ENCODE peak calls at places on chromosomes 16 and 17, in ten cellular contexts. H is testis, K is fibroblast of lung, D is ascending aorta, V is AG10803, G is upper lobe of right lung, N is thoracic aorta, E is body of pancreas, Q is cardiac fibroblast, A is fibroblast of pulmonary artery. Y is an unnamed sample.

GRCh38 chr17:51673066-51673465 is 412.7 kb downstream of the UTP18 start:
- DNase-seq in E (no peak), A (no peak), V (no peak), K (no peak), N (no peak), Q (no peak), H (no peak), G (no peak), D (no peak), Y (no peak)

GRCh38 chr16:22232277-22233049 is 26.4 kb downstream of the EEF2K start:
- DNase-seq in H (no peak), A (peak), G (peak), Q (no peak), K (peak), E (peak), V (no peak), N (no peak), D (no peak), Y (no peak)

GRCh38 chr16:2388875-2389433 is 40.3 kb upstream of the CCNF start:
- DNase-seq in K (peak), N (no peak), G (no peak), H (no peak), Q (no peak), D (peak), E (peak), A (peak), V (peak), Y (no peak)

GRCh38 chr17:77894126-77894956 is 64.2 kb upstream of the TNRC6C start:
- DNase-seq in D (no peak), E (no peak), N (no peak), G (peak), H (no peak), Q (no peak), A (no peak), K (no peak), V (no peak), Y (no peak)

GRCh38 chr17:82745524-82745923 is 6.3 kb upstream of the TBCD start:
- DNase-seq in Q (no peak), A (no peak), K (no peak), E (no peak), V (no peak), N (no peak), D (no peak), H (no peak), G (no peak), Y (no peak)

GRCh38 chr17:62681939-62682381 is 54.5 kb downstream of the MRC2 start:
- DNase-seq in D (no peak), K (no peak), H (no peak), V (no peak), E (no peak), Q (no peak), N (no peak), G (no peak), A (no peak), Y (no peak)

GRCh38 chr17:46929413-46929812 is 6.5 kb downstream of the GOSR2 start:
- DNase-seq in G (no peak), N (no peak), V (peak), A (no peak), D (no peak), E (no peak), K (peak), H (no peak), Q (peak), Y (no peak)

GRCh38 chr16:56193951-56194726 is 2.9 kb downstream of the GNAO1 start:
- DNase-seq in E (peak), V (peak), N (peak), G (peak), D (peak), H (peak), K (peak), Q (peak), A (peak), Y (peak)

GRCh38 chr17:83203472-83204221 is 124.2 kb downstream of the METRNL start:
- DNase-seq in H (peak), V (peak), K (no peak), E (peak), Q (no peak), A (no peak), N (no peak), D (peak), G (peak), Y (no peak)

DNA sequence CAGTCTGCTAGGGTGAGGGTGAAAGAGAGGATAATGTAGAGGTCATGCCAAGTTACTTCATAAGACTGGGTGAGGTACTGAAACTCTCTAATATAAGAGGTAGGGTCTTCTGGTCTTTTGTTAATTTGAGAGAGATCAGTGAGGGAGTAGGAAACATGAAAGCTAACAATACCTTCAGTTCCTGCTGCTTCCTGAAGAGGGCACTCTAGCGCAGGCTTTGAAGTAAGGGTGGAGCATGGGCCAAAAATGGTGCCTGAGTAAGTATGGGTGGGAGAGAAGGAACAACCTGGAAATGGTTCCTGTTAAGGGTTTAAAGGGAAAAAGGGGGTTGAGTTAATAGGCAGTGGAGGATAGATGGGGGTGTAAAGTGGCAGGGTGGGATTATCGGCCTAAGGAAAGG is 2449.5 kb downstream of the TP53TG3F start:
- DNase-seq in H (peak), A (no peak), V (no peak), Q (no peak), G (no peak), N (no peak), E (no peak), D (no peak), K (no peak), Y (no peak)
- TF ChIP-seq CTCF in H (peak), A (no peak), V (no peak), Q (no peak), G (no peak), N (no peak), E (no peak), D (no peak), K (peak), Y (no peak)

DNA sequence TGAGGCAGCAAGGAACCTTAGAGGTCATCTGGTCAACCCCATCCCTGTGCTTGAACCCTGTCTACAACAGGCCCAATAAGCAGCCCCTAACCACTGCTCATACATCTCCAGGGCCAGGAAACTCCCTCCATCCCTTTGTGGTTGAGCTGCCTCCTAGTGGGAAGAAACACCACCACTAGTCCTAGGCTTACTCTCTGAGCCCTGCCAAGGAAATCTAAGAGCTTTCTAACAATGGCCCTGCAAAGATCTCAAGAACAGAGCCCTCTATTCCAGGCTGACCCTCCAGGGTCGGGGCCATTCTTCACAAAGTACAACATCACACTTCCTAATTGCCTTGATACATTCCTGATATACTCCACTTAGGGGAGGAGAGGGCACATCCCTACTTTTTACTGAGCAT is 5.8 kb downstream of the ACLY start:
- DNase-seq in N (no peak), G (no peak), D (no peak), E (no peak), K (no peak), A (no peak), H (no peak), Q (no peak), V (no peak), Y (no peak)
- TF ChIP-seq CTCF in N (no peak), G (no peak), D (no peak), E (no peak), K (peak), A (peak), H (no peak), Q (peak), V (no peak), Y (no peak)

GRCh38 chr17:49002331-49002730 is 5.1 kb downstream of the IGF2BP1 start:
- DNase-seq in H (no peak), A (no peak), G (no peak), N (no peak), Q (no peak), D (no peak), K (no peak), E (no peak), V (no peak), Y (no peak)
- TF ChIP-seq CTCF in H (no peak), A (no peak), G (no peak), N (no peak), Q (no peak), D (no peak), K (no peak), E (no peak), V (no peak), Y (no peak)

GRCh38 chr16:78007121-78007520 is 15.2 kb upstream of the CLEC3A start:
- DNase-seq in E (no peak), V (no peak), G (no peak), H (no peak), Q (no peak), N (no peak), A (no peak), D (no peak), K (no peak), Y (no peak)

GRCh38 chr16:78002915-78003538 is 19.3 kb upstream of the CLEC3A start:
- DNase-seq in N (peak), V (peak), K (peak), D (peak), E (peak), Q (peak), A (peak), H (peak), G (peak), Y (peak)

GRCh38 chr16:78004501-78004900 is 17.8 kb upstream of the CLEC3A start:
- DNase-seq in D (no peak), A (no peak), H (no peak), E (no peak), G (no peak), N (no peak), Q (no peak), V (no peak), K (no peak), Y (no peak)

GRCh38 chr16:78005881-78006280 is 16.5 kb upstream of the CLEC3A start:
- DNase-seq in V (no peak), G (no peak), H (no peak), K (no peak), Q (no peak), A (no peak), N (no peak), D (no peak), E (no peak), Y (no peak)
- TF ChIP-seq CTCF in V (no peak), G (peak), H (no peak), K (peak), Q (no peak), A (peak), N (no peak), D (no peak), E (no peak), Y (peak)

DNA sequence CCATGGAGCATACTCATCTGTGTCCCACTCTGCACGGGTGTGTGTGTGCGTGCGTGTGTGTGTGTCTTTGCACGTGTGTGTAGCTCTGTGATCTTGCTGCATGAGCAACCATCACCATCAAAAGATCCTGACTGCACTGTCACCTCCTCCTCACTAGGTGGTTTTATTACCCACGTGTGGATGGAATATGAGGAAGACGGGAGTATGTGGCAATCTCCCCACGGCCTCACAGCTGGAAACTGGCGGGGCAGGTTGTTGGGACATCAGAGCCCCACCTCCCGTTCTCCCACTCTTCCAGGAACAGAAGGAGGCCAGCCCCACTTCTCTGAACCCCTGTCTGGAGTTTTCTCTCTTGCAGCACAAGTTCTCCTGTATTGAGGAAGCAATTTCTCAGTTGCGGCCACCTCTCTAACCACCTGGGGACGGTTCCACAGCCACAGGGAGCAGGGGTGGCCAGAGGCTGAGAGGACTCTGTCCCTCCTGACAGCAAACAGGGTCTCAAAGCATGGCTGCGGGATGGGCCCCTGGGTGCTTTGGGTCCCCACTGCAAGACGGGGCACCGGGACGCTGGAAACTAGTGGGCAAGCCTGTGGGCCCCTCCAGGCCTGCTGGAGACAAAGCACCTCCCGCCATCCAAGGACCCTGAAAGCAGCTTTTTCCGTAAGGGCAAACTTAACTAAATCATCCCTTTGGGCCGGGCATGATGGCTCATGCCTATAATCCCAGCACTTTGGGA is 27.9 kb upstream of the ATP2C2 start:
- DNase-seq in E (no peak), G (peak), D (no peak), N (no peak), K (no peak), V (no peak), H (no peak), Q (no peak), A (peak), Y (no peak)
- TF ChIP-seq CTCF in E (no peak), G (peak), D (no peak), N (no peak), K (no peak), V (no peak), H (no peak), Q (no peak), A (no peak), Y (peak)

DNA sequence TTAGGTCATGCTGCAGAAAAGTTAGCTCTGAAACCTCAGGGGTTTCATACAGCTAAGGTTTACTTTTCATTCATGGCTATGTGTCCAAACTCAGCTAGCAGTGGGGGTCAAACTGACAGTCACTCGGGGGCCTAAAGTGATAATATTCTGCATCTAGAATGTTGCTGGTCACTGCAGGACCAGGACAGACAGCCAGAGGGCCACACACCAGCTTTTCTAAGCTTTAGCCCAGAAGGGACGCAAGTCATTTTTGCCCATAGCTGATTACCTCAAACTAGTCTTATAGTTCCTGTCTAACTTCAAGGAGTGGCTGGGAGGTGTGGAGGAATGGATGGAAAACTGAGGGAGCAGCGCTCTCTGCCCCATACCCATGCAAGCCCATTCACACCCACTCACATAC is 163.0 kb upstream of the NLRP1 start:
- DNase-seq in Q (no peak), K (no peak), H (no peak), G (no peak), D (no peak), V (no peak), N (no peak), A (no peak), E (no peak), Y (no peak)
- TF ChIP-seq CTCF in Q (peak), K (no peak), H (no peak), G (no peak), D (no peak), V (peak), N (no peak), A (no peak), E (no peak), Y (no peak)

DNA sequence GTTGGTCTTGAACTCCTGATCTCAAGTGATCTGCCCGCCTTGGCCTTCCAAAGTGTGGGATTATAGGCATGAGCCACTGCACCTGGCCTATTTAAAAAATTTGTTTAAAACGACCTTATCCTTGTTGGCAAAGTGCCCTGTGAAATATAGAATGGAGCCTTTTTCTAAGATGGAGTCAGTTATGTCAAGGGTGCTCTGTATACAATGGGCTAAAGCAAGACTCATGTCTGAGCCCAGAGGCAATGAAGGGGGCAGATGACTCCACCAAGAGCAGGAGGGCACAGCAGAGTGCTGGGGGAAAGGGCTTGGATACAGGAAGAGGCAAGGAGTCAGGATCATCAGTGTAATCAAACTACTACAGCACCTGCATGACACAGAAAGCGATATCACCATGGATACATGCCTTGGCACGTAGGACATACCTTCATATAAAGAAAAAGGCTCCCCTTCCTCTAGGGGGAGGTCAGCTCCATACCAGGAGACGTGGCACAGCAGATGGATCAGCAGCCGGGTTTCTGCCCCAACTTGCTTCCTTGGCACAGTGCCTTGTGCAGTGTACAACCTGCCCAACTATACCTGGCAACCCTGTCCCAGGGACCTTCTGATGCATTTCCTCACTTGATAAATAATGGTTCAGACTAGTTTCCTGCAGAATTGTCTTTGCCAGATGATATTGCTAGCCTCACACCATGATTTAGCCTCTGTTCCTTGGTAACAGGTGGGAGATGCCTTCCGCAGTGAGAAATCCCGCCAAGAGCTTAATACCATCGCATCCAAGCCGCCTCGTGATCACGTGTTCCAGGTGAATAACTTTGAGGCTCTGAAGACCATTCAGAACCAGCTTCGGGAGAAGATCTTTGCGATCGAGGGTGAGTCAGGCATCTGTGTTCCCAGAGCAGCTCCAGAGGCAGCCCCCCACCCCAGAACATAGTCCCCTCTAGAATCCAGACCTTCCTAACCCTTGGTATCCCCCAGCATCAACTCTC is 15.3 kb downstream of the ITGAM start:
- DNase-seq in V (no peak), Q (no peak), H (no peak), G (peak), A (no peak), E (no peak), K (no peak), D (no peak), N (no peak), Y (no peak)
- TF ChIP-seq CTCF in V (no peak), Q (no peak), H (no peak), G (no peak), A (no peak), E (no peak), K (no peak), D (no peak), N (no peak), Y (no peak)